ENCODE peak calls at places on chromosome 1, in seven cellular contexts. E is NCI-H446 treated with DMSO at 0.1 percent for 48 hours; J is stimulated activated CD8-positive, alpha-beta memory T cell treated with anti-CD3 and anti-CD28 coated beads, Interleukin-7, amount 100 ng/mL, for 1 hour; R is GM04504; V is KBM-7; P is cardiac muscle cell; Z is stimulated activated CD4-positive, alpha-beta T cell treated with anti-CD3 and anti-CD28 coated beads, Interleukin-1b, Interleukin-23, amount 100 ng/mL, for 24 hours. A is an unnamed sample.
A peak's percentile ranks its signal among the peaks of the same experiment; 100 is the strongest.

GRCh38 chr1:22710688-22711024 is at the start of gene EPHB2:
- DNase-seq in E (peak; percentile 35), J (no peak), R (peak; percentile 12), V (no peak), P (peak; percentile 74), Z (peak; percentile 22), A (no peak)

GRCh38 chr1:226608699-226609505 is 60.3 kb downstream of the STUM start:
- DNase-seq in E (peak; percentile 32), J (peak; percentile 43), R (no peak), V (peak; percentile 80), P (peak; percentile 88), Z (peak; percentile 50), A (no peak)

GRCh38 chr1:94527447-94528031 is 14.0 kb downstream of the F3 start:
- DNase-seq in E (no peak), J (no peak), R (no peak), V (peak; percentile 14), P (peak; percentile 33), Z (no peak), A (no peak)

GRCh38 chr1:221162352-221162751 is 283.1 kb downstream of the HLX start:
- DNase-seq in E (no peak), J (no peak), R (no peak), V (no peak), P (no peak), Z (no peak), A (peak; percentile 4)

GRCh38 chr1:77039739-77040138 is 172.5 kb downstream of the ST6GALNAC5 start:
- DNase-seq in E (peak; percentile 78), J (no peak), R (peak; percentile 93), V (no peak), P (no peak), Z (no peak), A (peak; percentile 98)

GRCh38 chr1:219329606-219330005 is 155.9 kb downstream of the LYPLAL1 start:
- DNase-seq in E (no peak), J (no peak), R (no peak), V (no peak), P (no peak), Z (no peak), A (no peak)

GRCh38 chr1:93501829-93502369 is 54.0 kb downstream of the FNBP1L start:
- DNase-seq in E (no peak), J (no peak), R (no peak), V (no peak), P (no peak), Z (no peak), A (no peak)

GRCh38 chr1:9252999-9253398 is 18.4 kb downstream of the H6PD start:
- DNase-seq in E (no peak), J (no peak), R (no peak), V (no peak), P (no peak), Z (no peak), A (no peak)